ENCODE peak calls at places on chromosomes 12 and 14, in five cellular contexts. N, D, E, S and W are unnamed samples.

GRCh38 chr14:67221248-67221981 is 19.8 kb upstream of the PALS1 start:
- DNase-seq in N (no peak), D (no peak), E (no peak), S (no peak), W (no peak)

GRCh38 chr14:80054020-80054419 is 157.3 kb downstream of the DIO2 start:
- DNase-seq in N (no peak), D (no peak), E (no peak), S (no peak), W (no peak)

GRCh38 chr12:91687052-91688017 is 458.3 kb downstream of the BTG1 start:
- DNase-seq in N (no peak), D (no peak), E (no peak), S (no peak), W (no peak)

GRCh38 chr14:64849940-64850339 is 29.8 kb downstream of the SPTB start:
- DNase-seq in N (no peak), D (no peak), E (no peak), S (no peak), W (no peak)

GRCh38 chr12:132797820-132798570 is 30.7 kb downstream of the GOLGA3 start:
- DNase-seq in N (no peak), D (no peak), E (no peak), S (no peak), W (no peak)

GRCh38 chr12:96404683-96405082 is 4.4 kb upstream of the CDK17 start:
- DNase-seq in N (no peak), D (no peak), E (no peak), S (no peak), W (no peak)

GRCh38 chr14:60616326-60617044 is 32.8 kb downstream of the SIX1 start:
- DNase-seq in N (no peak), D (no peak), E (no peak), S (no peak), W (no peak)

GRCh38 chr12:57590536-57590891 is 478 bp upstream of the PIP4K2C start:
- DNase-seq in N (no peak), D (no peak), E (no peak), S (no peak), W (no peak)